ENCODE peak calls at places on chromosomes 11 and 22, in five cellular contexts. T is AG09309; X is SW480; R is stimulated activated CD4-positive, alpha-beta T cell treated with anti-CD3 and anti-CD28 coated beads, Interleukin-15, amount 100 ng/mL, for 24 hours; M is smooth muscle cell of the brain vasculature. H is an unnamed sample.

GRCh38 chr11:130798280-130798679 is 118.0 kb downstream of the SNX19 start:
- DNase-seq in M (no peak), T (peak), R (no peak), X (peak), H (peak)

GRCh38 chr22:45502215-45503070 is at the start of gene FBLN1:
- DNase-seq in M (no peak), T (no peak), R (peak), X (peak), H (no peak)

GRCh38 chr11:120057595-120058581 is 80.0 kb downstream of the TRIM29 start:
- DNase-seq in R (no peak), T (no peak), X (peak), M (no peak), H (no peak)

GRCh38 chr11:848988-849824 is 6.6 kb downstream of the TSPAN4 start:
- DNase-seq in T (no peak), R (peak), M (no peak), X (no peak), H (no peak)

GRCh38 chr11:4605057-4605456 is 3.0 kb downstream of the TRIM68 start:
- DNase-seq in R (no peak), X (no peak), M (no peak), T (no peak), H (no peak)

GRCh38 chr11:65559951-65560537 is 1.9 kb upstream of the LTBP3 start:
- DNase-seq in M (no peak), X (peak), R (no peak), T (no peak), H (no peak)

GRCh38 chr22:17706451-17706900 is 67.8 kb downstream of the BID start:
- DNase-seq in M (peak), R (peak), T (peak), X (peak), H (peak)

GRCh38 chr11:16982256-16982671 is 31.9 kb downstream of the PLEKHA7 start:
- DNase-seq in M (no peak), T (no peak), R (no peak), X (peak), H (no peak)

GRCh38 chr11:108453207-108453835 is 14.0 kb downstream of the C11orf65 start:
- DNase-seq in R (no peak), X (no peak), M (no peak), T (no peak), H (no peak)

GRCh38 chr11:113574171-113574570 is 99.0 kb upstream of the DRD2 start:
- DNase-seq in M (no peak), T (no peak), R (no peak), X (no peak), H (no peak)

GRCh38 chr22:17563936-17564391 is 666 bp downstream of the SLC25A18 start:
- DNase-seq in M (no peak), T (no peak), R (no peak), X (no peak), H (no peak)

GRCh38 chr22:17065433-17065832 is 19.4 kb upstream of the IL17RA start:
- DNase-seq in R (no peak), T (no peak), X (no peak), M (no peak), H (no peak)

GRCh38 chr11:124077266-124077665 is 36.1 kb upstream of the OR10G7 start:
- DNase-seq in T (no peak), R (no peak), X (no peak), M (no peak), H (no peak)

GRCh38 chr11:64909653-64910343 is 7.2 kb downstream of the ATG2A start:
- DNase-seq in M (no peak), X (no peak), T (no peak), R (no peak), H (no peak)

GRCh38 chr22:47309476-47309875 is 547.0 kb downstream of the TBC1D22A start:
- DNase-seq in X (no peak), M (no peak), R (no peak), T (no peak), H (no peak)

GRCh38 chr11:96339704-96340554 is 3.1 kb downstream of the MAML2 start:
- DNase-seq in X (no peak), T (no peak), R (no peak), M (no peak), H (no peak)

GRCh38 chr11:1108246-1108900 is 33.7 kb downstream of the MUC2 start:
- DNase-seq in R (no peak), T (no peak), M (no peak), X (no peak), H (no peak)

GRCh38 chr11:21105196-21105917 is 436.0 kb downstream of the NELL1 start:
- DNase-seq in X (no peak), M (no peak), T (no peak), R (no peak), H (no peak)

GRCh38 chr11:122192634-122193245 is 76.7 kb upstream of the BLID start:
- DNase-seq in T (peak), R (no peak), M (no peak), X (no peak), H (no peak)

GRCh38 chr11:64713031-64713780 is 9.8 kb downstream of the NRXN2 start:
- DNase-seq in X (peak), M (no peak), T (no peak), R (peak), H (no peak)

GRCh38 chr11:75520688-75521087 is 5.1 kb downstream of the GDPD5 start:
- DNase-seq in R (no peak), X (no peak), M (no peak), T (no peak), H (no peak)

GRCh38 chr22:39349506-39349966 is 255 bp upstream of the SYNGR1 start:
- DNase-seq in T (no peak), R (peak), M (no peak), X (no peak), H (no peak)

H was measured in AG04450.